ENCODE peak calls at places on chromosome 11, in eight cellular contexts. One of them, this sample, is unnamed.

GRCh38 chr11:66478823-66479740 is 1.2 kb upstream of the DPP3 start:
- DNase-seq in HTR-8/SVneo: peak; percentile 59
- DNase-seq in fibroblast of the conjunctiva: peak; percentile 22
- DNase-seq in mucosa of descending colon: peak; percentile 76
- DNase-seq in H4: peak; percentile 10
- DNase-seq in stimulated activated CD8-positive, alpha-beta memory T cell treated with anti-CD3 and anti-CD28 coated beads, Interleukin-4, amount 100 ng/mL, for 24 hours: no peak
- DNase-seq in RWPE1: peak; percentile 36
- DNase-seq in caudate nucleus: no peak
- DNase-seq in this sample: peak; percentile 51

GRCh38 chr11:216081-216974 is 8.8 kb downstream of the RIC8A start:
- DNase-seq in HTR-8/SVneo: no peak
- DNase-seq in fibroblast of the conjunctiva: no peak
- DNase-seq in mucosa of descending colon: no peak
- DNase-seq in H4: no peak
- DNase-seq in stimulated activated CD8-positive, alpha-beta memory T cell treated with anti-CD3 and anti-CD28 coated beads, Interleukin-4, amount 100 ng/mL, for 24 hours: no peak
- DNase-seq in RWPE1: no peak
- DNase-seq in caudate nucleus: no peak
- DNase-seq in this sample: no peak

GRCh38 chr11:120568572-120569307 is 57.2 kb downstream of the GRIK4 start:
- DNase-seq in HTR-8/SVneo: no peak
- DNase-seq in fibroblast of the conjunctiva: no peak
- DNase-seq in mucosa of descending colon: no peak
- DNase-seq in H4: no peak
- DNase-seq in stimulated activated CD8-positive, alpha-beta memory T cell treated with anti-CD3 and anti-CD28 coated beads, Interleukin-4, amount 100 ng/mL, for 24 hours: no peak
- DNase-seq in RWPE1: no peak
- DNase-seq in caudate nucleus: no peak
- DNase-seq in this sample: no peak

GRCh38 chr11:10651579-10652361 is 41.8 kb downstream of the IRAG1 start:
- DNase-seq in HTR-8/SVneo: no peak
- DNase-seq in fibroblast of the conjunctiva: no peak
- DNase-seq in mucosa of descending colon: no peak
- DNase-seq in H4: peak; percentile 47
- DNase-seq in stimulated activated CD8-positive, alpha-beta memory T cell treated with anti-CD3 and anti-CD28 coated beads, Interleukin-4, amount 100 ng/mL, for 24 hours: no peak
- DNase-seq in RWPE1: no peak
- DNase-seq in caudate nucleus: no peak
- DNase-seq in this sample: no peak

GRCh38 chr11:118528511-118528910 is 1.2 kb downstream of the TTC36 start:
- DNase-seq in HTR-8/SVneo: no peak
- DNase-seq in fibroblast of the conjunctiva: no peak
- DNase-seq in mucosa of descending colon: no peak
- DNase-seq in H4: no peak
- DNase-seq in stimulated activated CD8-positive, alpha-beta memory T cell treated with anti-CD3 and anti-CD28 coated beads, Interleukin-4, amount 100 ng/mL, for 24 hours: no peak
- DNase-seq in RWPE1: no peak
- DNase-seq in caudate nucleus: no peak
- DNase-seq in this sample: no peak

GRCh38 chr11:120112174-120112796 is 25.6 kb downstream of the TRIM29 start:
- DNase-seq in HTR-8/SVneo: no peak
- DNase-seq in fibroblast of the conjunctiva: no peak
- DNase-seq in mucosa of descending colon: peak; percentile 28
- DNase-seq in H4: no peak
- DNase-seq in stimulated activated CD8-positive, alpha-beta memory T cell treated with anti-CD3 and anti-CD28 coated beads, Interleukin-4, amount 100 ng/mL, for 24 hours: no peak
- DNase-seq in RWPE1: no peak
- DNase-seq in caudate nucleus: no peak
- DNase-seq in this sample: no peak

GRCh38 chr11:75689861-75690641 is 21.2 kb upstream of the MAP6 start:
- DNase-seq in HTR-8/SVneo: no peak
- DNase-seq in fibroblast of the conjunctiva: no peak
- DNase-seq in mucosa of descending colon: no peak
- DNase-seq in H4: no peak
- DNase-seq in stimulated activated CD8-positive, alpha-beta memory T cell treated with anti-CD3 and anti-CD28 coated beads, Interleukin-4, amount 100 ng/mL, for 24 hours: no peak
- DNase-seq in RWPE1: no peak
- DNase-seq in caudate nucleus: no peak
- DNase-seq in this sample: no peak

GRCh38 chr11:78766997-78767396 is 192.3 kb upstream of the NARS2 start:
- DNase-seq in HTR-8/SVneo: no peak
- DNase-seq in fibroblast of the conjunctiva: no peak
- DNase-seq in mucosa of descending colon: no peak
- DNase-seq in H4: no peak
- DNase-seq in stimulated activated CD8-positive, alpha-beta memory T cell treated with anti-CD3 and anti-CD28 coated beads, Interleukin-4, amount 100 ng/mL, for 24 hours: no peak
- DNase-seq in RWPE1: no peak
- DNase-seq in caudate nucleus: no peak
- DNase-seq in this sample: no peak

GRCh38 chr11:44007746-44008501 is 39.9 kb upstream of the ACCSL start:
- DNase-seq in HTR-8/SVneo: no peak
- DNase-seq in fibroblast of the conjunctiva: no peak
- DNase-seq in mucosa of descending colon: no peak
- DNase-seq in H4: no peak
- DNase-seq in stimulated activated CD8-positive, alpha-beta memory T cell treated with anti-CD3 and anti-CD28 coated beads, Interleukin-4, amount 100 ng/mL, for 24 hours: no peak
- DNase-seq in RWPE1: no peak
- DNase-seq in caudate nucleus: no peak
- DNase-seq in this sample: peak; percentile 7

GRCh38 chr11:77127969-77128691 is at the start of gene MYO7A:
- DNase-seq in HTR-8/SVneo: peak; percentile 52
- DNase-seq in fibroblast of the conjunctiva: no peak
- DNase-seq in mucosa of descending colon: peak; percentile 61
- DNase-seq in H4: no peak
- DNase-seq in stimulated activated CD8-positive, alpha-beta memory T cell treated with anti-CD3 and anti-CD28 coated beads, Interleukin-4, amount 100 ng/mL, for 24 hours: no peak
- DNase-seq in RWPE1: no peak
- DNase-seq in caudate nucleus: no peak
- DNase-seq in this sample: peak; percentile 59

GRCh38 chr11:66820921-66821320 is 22.3 kb upstream of the RCE1 start:
- DNase-seq in HTR-8/SVneo: no peak
- DNase-seq in fibroblast of the conjunctiva: no peak
- DNase-seq in mucosa of descending colon: no peak
- DNase-seq in H4: no peak
- DNase-seq in stimulated activated CD8-positive, alpha-beta memory T cell treated with anti-CD3 and anti-CD28 coated beads, Interleukin-4, amount 100 ng/mL, for 24 hours: no peak
- DNase-seq in RWPE1: no peak
- DNase-seq in caudate nucleus: no peak
- DNase-seq in this sample: no peak

GRCh38 chr11:117903505-117904382 is 25.5 kb downstream of the TMPRSS13 start:
- DNase-seq in HTR-8/SVneo: no peak
- DNase-seq in fibroblast of the conjunctiva: no peak
- DNase-seq in mucosa of descending colon: no peak
- DNase-seq in H4: no peak
- DNase-seq in stimulated activated CD8-positive, alpha-beta memory T cell treated with anti-CD3 and anti-CD28 coated beads, Interleukin-4, amount 100 ng/mL, for 24 hours: no peak
- DNase-seq in RWPE1: no peak
- DNase-seq in caudate nucleus: no peak
- DNase-seq in this sample: no peak

GRCh38 chr11:6611092-6612007 is 666 bp downstream of the TAF10 start:
- DNase-seq in HTR-8/SVneo: no peak
- DNase-seq in fibroblast of the conjunctiva: no peak
- DNase-seq in mucosa of descending colon: peak; percentile 80
- DNase-seq in H4: no peak
- DNase-seq in stimulated activated CD8-positive, alpha-beta memory T cell treated with anti-CD3 and anti-CD28 coated beads, Interleukin-4, amount 100 ng/mL, for 24 hours: no peak
- DNase-seq in RWPE1: no peak
- DNase-seq in caudate nucleus: no peak
- DNase-seq in this sample: peak; percentile 65

GRCh38 chr11:63573881-63574855 is 11.0 kb upstream of the PLAAT2 start:
- DNase-seq in HTR-8/SVneo: no peak
- DNase-seq in fibroblast of the conjunctiva: peak; percentile 61
- DNase-seq in mucosa of descending colon: peak; percentile 67
- DNase-seq in H4: peak; percentile 93
- DNase-seq in stimulated activated CD8-positive, alpha-beta memory T cell treated with anti-CD3 and anti-CD28 coated beads, Interleukin-4, amount 100 ng/mL, for 24 hours: no peak
- DNase-seq in RWPE1: peak; percentile 20
- DNase-seq in caudate nucleus: no peak
- DNase-seq in this sample: peak; percentile 67

GRCh38 chr11:113730887-113731726 is 25.0 kb upstream of the TMPRSS5 start:
- DNase-seq in HTR-8/SVneo: peak; percentile 60
- DNase-seq in fibroblast of the conjunctiva: peak; percentile 36
- DNase-seq in mucosa of descending colon: no peak
- DNase-seq in H4: peak; percentile 50
- DNase-seq in stimulated activated CD8-positive, alpha-beta memory T cell treated with anti-CD3 and anti-CD28 coated beads, Interleukin-4, amount 100 ng/mL, for 24 hours: no peak
- DNase-seq in RWPE1: peak; percentile 30
- DNase-seq in caudate nucleus: no peak
- DNase-seq in this sample: no peak

This sample was measured in uterus.